ENCODE peak calls at places on chromosomes 2 and 18, in seven cellular contexts. P is H9; L is A673; A is CD4-positive, alpha-beta T cell; W is dorsolateral prefrontal cortex; U is A549; S is uterus. M is an unnamed sample.

GRCh38 chr2:101327863-101328394 is 19.4 kb upstream of the RNF149 start:
- DNase-seq in P (peak), L (no peak), A (no peak), W (no peak), U (no peak), S (no peak), M (no peak)

GRCh38 chr2:146852661-146853060 is 992.2 kb upstream of the ACVR2A start:
- DNase-seq in P (no peak), L (no peak), A (no peak), W (no peak), U (no peak), S (no peak), M (no peak)

GRCh38 chr2:39059366-39059952 is 61.4 kb downstream of the SOS1 start:
- DNase-seq in P (no peak), L (peak), A (no peak), W (no peak), U (peak), S (no peak), M (no peak)

GRCh38 chr2:63047193-63047533 is 3.5 kb upstream of the OTX1 start:
- DNase-seq in P (no peak), L (no peak), A (no peak), W (no peak), U (no peak), S (no peak), M (no peak)

GRCh38 chr2:137838255-137839092 is 125.8 kb upstream of the HNMT start:
- DNase-seq in P (no peak), L (peak), A (no peak), W (no peak), U (peak), S (no peak), M (no peak)

GRCh38 chr2:230949966-230950832 is 25.2 kb upstream of the GPR55 start:
- DNase-seq in P (no peak), L (no peak), A (no peak), W (no peak), U (no peak), S (no peak), M (no peak)

GRCh38 chr2:134325696-134326095 is 71.8 kb downstream of the MGAT5 start:
- DNase-seq in P (no peak), L (no peak), A (no peak), W (no peak), U (no peak), S (no peak), M (no peak)

GRCh38 chr2:127080941-127081769 is 25.8 kb downstream of the BIN1 start:
- DNase-seq in P (no peak), L (no peak), A (no peak), W (peak), U (no peak), S (peak), M (no peak)

GRCh38 chr2:160613466-160614153 is 120.0 kb upstream of the RBMS1 start:
- DNase-seq in P (no peak), L (peak), A (no peak), W (no peak), U (no peak), S (no peak), M (no peak)

GRCh38 chr2:49044680-49045079 is 109.6 kb downstream of the FSHR start:
- DNase-seq in P (no peak), L (peak), A (no peak), W (no peak), U (no peak), S (no peak), M (no peak)

GRCh38 chr18:49070552-49070951 is 119.8 kb upstream of the SMAD7 start:
- DNase-seq in P (no peak), L (no peak), A (no peak), W (no peak), U (no peak), S (no peak), M (no peak)

GRCh38 chr18:70827632-70828031 is 538.8 kb downstream of the SOCS6 start:
- DNase-seq in P (no peak), L (no peak), A (no peak), W (no peak), U (no peak), S (no peak), M (no peak)

GRCh38 chr2:233816771-233817170 is 37.6 kb downstream of the HJURP start:
- DNase-seq in P (no peak), L (no peak), A (no peak), W (peak), U (no peak), S (no peak), M (no peak)

GRCh38 chr2:44167311-44167907 is 1.3 kb upstream of the PPM1B start:
- DNase-seq in P (no peak), L (no peak), A (no peak), W (no peak), U (peak), S (no peak), M (no peak)

GRCh38 chr2:44169155-44169898 is 652 bp downstream of the PPM1B start:
- DNase-seq in P (no peak), L (peak), A (peak), W (no peak), U (peak), S (peak), M (peak)

GRCh38 chr2:174485763-174486613 is 841 bp downstream of the GPR155 start:
- DNase-seq in P (peak), L (peak), A (peak), W (no peak), U (no peak), S (no peak), M (peak)

GRCh38 chr2:232386740-232387450 is 8.3 kb downstream of the ALPP start:
- DNase-seq in P (peak), L (no peak), A (no peak), W (no peak), U (peak), S (no peak), M (no peak)

GRCh38 chr2:158779621-158780020 is 15.5 kb upstream of the DAPL1 start:
- DNase-seq in P (no peak), L (no peak), A (no peak), W (no peak), U (no peak), S (peak), M (no peak)

GRCh38 chr2:217832987-217833386 is 169.8 kb downstream of the TNS1 start:
- DNase-seq in P (no peak), L (no peak), A (no peak), W (no peak), U (no peak), S (no peak), M (no peak)
- H3K27ac ChIP-seq in P (no peak), L (no peak), A (no peak), W (no peak), U (no peak), S (no peak), M (peak)

DNA sequence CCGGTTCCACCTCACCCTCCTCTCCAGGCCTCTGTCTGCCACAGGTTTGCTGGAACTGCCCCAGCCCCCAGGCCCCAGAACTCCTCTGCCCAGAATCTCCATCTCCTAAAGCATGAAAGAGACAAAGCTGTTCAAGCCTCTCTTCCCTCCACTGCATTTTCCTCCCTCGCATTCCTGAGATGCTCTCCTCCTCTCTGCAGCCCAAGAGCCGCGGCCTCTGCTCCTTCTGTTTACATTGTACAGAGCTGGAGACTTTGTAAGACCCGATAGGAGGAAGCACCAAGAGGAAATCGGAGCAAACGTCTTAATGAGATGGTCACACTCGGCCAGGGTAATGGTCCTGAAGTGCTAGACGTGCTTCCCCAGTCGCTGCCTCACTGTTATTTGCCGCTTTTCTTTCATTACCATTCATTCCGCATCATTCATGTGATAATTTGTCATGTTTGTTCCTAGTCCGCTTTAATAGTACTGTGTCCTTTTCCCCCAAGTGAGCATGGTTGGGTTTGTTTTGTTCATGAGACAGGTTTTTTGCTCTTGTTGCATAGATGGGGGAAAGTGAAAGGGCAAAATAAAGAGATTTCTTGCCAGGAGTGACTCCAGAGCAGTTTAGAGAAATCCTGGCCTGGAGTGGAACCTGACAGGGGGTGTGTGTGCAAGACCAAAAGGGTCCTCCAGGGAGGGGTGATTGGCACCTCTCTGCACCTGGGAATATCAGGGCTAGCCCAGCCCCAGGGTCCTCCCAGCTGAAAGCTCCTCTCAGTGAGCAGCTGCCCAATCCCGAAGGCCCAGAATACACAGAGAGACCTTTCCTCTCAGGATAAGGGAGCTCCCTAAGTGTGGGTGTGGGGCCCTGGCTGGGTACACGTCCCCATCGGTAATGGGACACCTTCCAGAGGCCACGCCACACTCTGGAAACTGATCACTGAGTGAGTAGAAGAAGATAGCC is 44.9 kb upstream of the ID2 start:
- DNase-seq in P (no peak), L (no peak), A (no peak), W (no peak), U (no peak), S (peak), M (no peak)
- H3K27ac ChIP-seq in P (no peak), L (no peak), A (no peak), W (no peak), U (peak), S (peak), M (no peak)

GRCh38 chr2:199100326-199101110 is 357.2 kb downstream of the SATB2 start:
- DNase-seq in P (no peak), L (no peak), A (no peak), W (no peak), U (no peak), S (no peak), M (no peak)
- H3K27ac ChIP-seq in P (no peak), L (no peak), A (no peak), W (no peak), U (no peak), S (no peak), M (no peak)

DNA sequence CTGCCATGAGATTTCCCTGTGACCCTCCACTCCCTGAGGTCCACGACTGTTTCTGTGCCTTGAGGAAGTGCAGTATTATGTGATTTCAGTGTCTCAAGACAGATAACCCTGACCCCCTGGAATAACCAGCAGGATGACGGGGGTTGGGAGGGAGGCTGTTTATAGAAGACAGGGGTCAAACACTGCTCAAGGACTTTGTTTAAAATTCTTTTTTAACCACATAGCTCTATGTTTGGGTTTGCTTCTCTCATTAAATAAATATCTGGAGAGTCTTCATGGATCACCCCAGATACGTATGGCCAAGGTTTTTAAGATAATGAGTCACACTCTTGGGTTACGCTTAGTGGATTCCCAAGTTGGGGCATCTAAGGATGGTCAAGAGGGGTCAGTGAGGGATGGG is 523.8 kb upstream of the TNP1 start:
- DNase-seq in P (no peak), L (no peak), A (no peak), W (no peak), U (no peak), S (no peak), M (no peak)
- H3K27ac ChIP-seq in P (no peak), L (no peak), A (no peak), W (no peak), U (no peak), S (no peak), M (peak)

GRCh38 chr2:769771-770170 is 92.6 kb upstream of the TMEM18 start:
- DNase-seq in P (no peak), L (no peak), A (no peak), W (no peak), U (no peak), S (no peak), M (no peak)

GRCh38 chr2:773256-774160 is 96.3 kb upstream of the TMEM18 start:
- DNase-seq in P (no peak), L (no peak), A (no peak), W (no peak), U (no peak), S (no peak), M (no peak)

GRCh38 chr2:770776-771175 is 93.6 kb upstream of the TMEM18 start:
- DNase-seq in P (no peak), L (no peak), A (no peak), W (no peak), U (no peak), S (no peak), M (no peak)

GRCh38 chr2:774436-774835 is 97.2 kb upstream of the TMEM18 start:
- DNase-seq in P (peak), L (no peak), A (no peak), W (no peak), U (no peak), S (no peak), M (no peak)

GRCh38 chr2:771538-771937 is 94.3 kb upstream of the TMEM18 start:
- DNase-seq in P (no peak), L (no peak), A (no peak), W (no peak), U (no peak), S (no peak), M (no peak)
- H3K27ac ChIP-seq in P (no peak), L (no peak), A (no peak), W (no peak), U (no peak), S (no peak), M (no peak)

GRCh38 chr2:197182668-197183067 is 127.9 kb downstream of the ANKRD44 start:
- DNase-seq in P (no peak), L (no peak), A (no peak), W (no peak), U (no peak), S (no peak), M (no peak)

GRCh38 chr2:197181491-197181890 is 129.1 kb downstream of the ANKRD44 start:
- DNase-seq in P (no peak), L (no peak), A (no peak), W (no peak), U (no peak), S (no peak), M (no peak)

GRCh38 chr2:197183355-197183754 is 127.2 kb downstream of the ANKRD44 start:
- DNase-seq in P (no peak), L (no peak), A (no peak), W (no peak), U (no peak), S (no peak), M (no peak)

GRCh38 chr2:197185676-197186075 is 124.9 kb downstream of the ANKRD44 start:
- DNase-seq in P (no peak), L (no peak), A (no peak), W (no peak), U (no peak), S (no peak), M (no peak)

DNA sequence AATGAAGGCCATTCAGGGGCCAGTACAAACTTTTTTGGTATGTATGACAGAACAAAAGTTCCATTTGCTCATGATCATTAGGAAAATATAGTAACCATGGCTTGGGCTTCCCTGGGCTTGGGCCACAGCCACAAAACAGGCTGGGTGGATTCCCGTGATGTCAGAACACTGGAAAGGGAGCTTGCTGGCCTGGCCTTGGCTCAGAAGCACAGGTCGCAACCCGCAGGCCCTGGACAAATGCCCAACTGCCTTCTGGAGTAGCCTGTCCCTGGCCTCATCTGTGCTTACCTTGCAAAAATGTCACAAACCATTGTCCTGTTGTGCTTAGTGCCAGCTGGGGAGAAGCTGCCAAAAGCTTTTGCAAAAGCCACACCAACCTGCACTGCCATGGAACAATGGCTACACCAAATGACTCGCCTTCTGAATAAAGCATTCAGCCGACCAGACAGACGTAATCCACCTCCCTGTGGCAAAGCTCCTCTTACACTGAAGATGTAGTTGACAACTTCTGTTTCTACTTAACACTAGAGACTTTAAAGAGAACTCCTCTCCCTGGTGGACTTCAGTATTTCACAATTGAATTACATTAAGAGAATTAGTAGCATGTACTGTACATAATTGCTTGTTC is 125.5 kb downstream of the ANKRD44 start:
- DNase-seq in P (no peak), L (peak), A (no peak), W (no peak), U (no peak), S (peak), M (peak)
- H3K27ac ChIP-seq in P (no peak), L (peak), A (no peak), W (no peak), U (no peak), S (no peak), M (peak)

DNA sequence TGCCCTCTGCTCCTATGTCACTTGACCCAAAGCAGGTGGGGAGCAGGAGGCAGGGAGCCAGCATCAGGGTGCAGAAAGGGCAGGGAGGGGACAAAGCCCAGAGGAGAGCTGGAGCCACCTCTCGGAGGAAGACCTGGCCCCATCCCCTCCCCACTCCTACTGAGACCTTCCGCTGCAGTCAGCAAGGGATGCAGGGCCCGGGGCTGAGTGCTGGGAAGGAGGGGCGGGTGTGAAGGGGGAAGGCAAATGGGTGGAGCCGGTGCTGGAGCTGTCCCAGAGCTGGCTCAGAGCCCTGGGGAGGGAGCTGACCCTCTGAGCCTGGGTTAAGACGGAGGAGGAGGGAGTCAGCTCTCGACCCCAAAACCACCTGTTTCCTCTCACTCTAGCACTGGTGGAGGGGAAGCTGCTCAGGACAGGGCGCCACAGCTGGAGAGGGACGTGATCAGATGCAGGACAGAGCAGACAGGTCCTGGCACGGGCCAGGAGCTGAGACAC is 33.8 kb downstream of the HS1BP3 start:
- DNase-seq in P (peak), L (no peak), A (no peak), W (peak), U (no peak), S (peak), M (peak)
- H3K27ac ChIP-seq in P (no peak), L (no peak), A (no peak), W (peak), U (peak), S (peak), M (peak)

M was measured in left ventricle myocardium inferior.